ENCODE peak calls at places on chromosomes 11 and 22, in four cellular contexts. X, O, G and C are unnamed samples. For H3K9me1, the result is how much of the 10 kb centered on the place peaks cover.

GRCh38 chr22:29054251-29054767 is 7.3 kb downstream of the C22orf31 start:
- DNase-seq in X (no peak), O (no peak), G (no peak), C (no peak)

GRCh38 chr11:46364791-46365190 is 16.7 kb upstream of the MDK start:
- DNase-seq in G (no peak), X (no peak), O (no peak), C (no peak)

GRCh38 chr11:34910817-34911216 is 5.4 kb downstream of the APIP start:
- DNase-seq in X (no peak), G (no peak), O (no peak), C (no peak)

GRCh38 chr11:121253951-121254350 is 38.6 kb upstream of the SC5D start:
- DNase-seq in O (no peak), X (no peak), G (no peak), C (no peak)

GRCh38 chr11:10305964-10306918 is 1.4 kb downstream of the ADM start:
- DNase-seq in X (peak), O (no peak), G (peak), C (no peak)

GRCh38 chr11:128467610-128468041 is 119.7 kb downstream of the ETS1 start:
- DNase-seq in G (no peak), O (no peak), X (peak), C (no peak)

GRCh38 chr11:106152824-106153223 is 75.4 kb downstream of the AASDHPPT start:
- DNase-seq in G (no peak), X (peak), O (no peak), C (no peak)

GRCh38 chr11:15579287-15580001 is 464.7 kb downstream of the INSC start:
- DNase-seq in X (no peak), G (no peak), O (no peak), C (no peak)

GRCh38 chr11:17012712-17013547 is 1.3 kb downstream of the PLEKHA7 start:
- DNase-seq in G (peak), X (peak), O (no peak), C (no peak)

GRCh38 chr22:19419086-19419463 is 12.5 kb downstream of the HIRA start:
- DNase-seq in O (peak), X (no peak), G (no peak), C (no peak)

GRCh38 chr11:95095858-95096587 is 6.4 kb downstream of the ENDOD1 start:
- DNase-seq in X (peak), O (no peak), G (peak), C (no peak)

GRCh38 chr11:67484847-67485311 is 2.1 kb downstream of the AIP start:
- DNase-seq in O (no peak), X (no peak), G (no peak), C (no peak)

GRCh38 chr22:48569476-48570233 is 1258.0 kb downstream of the BRD1 start:
- DNase-seq in G (no peak), O (no peak), X (no peak), C (no peak)

GRCh38 chr22:29302402-29302680 is 4.1 kb upstream of the GAS2L1 start:
- DNase-seq in O (no peak), X (no peak), G (no peak), C (no peak)

GRCh38 chr11:68890490-68891231 is 13.0 kb downstream of the MRPL21 start:
- DNase-seq in G (peak), O (no peak), X (peak), C (no peak)

GRCh38 chr11:66639066-66639813 is 737 bp downstream of the RBM4 start:
- DNase-seq in G (peak), X (peak), O (no peak), C (no peak)

GRCh38 chr11:105181100-105181499 is 41.5 kb upstream of the CARD18 start:
- DNase-seq in X (peak), O (no peak), G (peak), C (no peak)

GRCh38 chr11:65182258-65183170 is 786 bp downstream of the CAPN1 start:
- DNase-seq in G (peak), O (peak), X (no peak), C (no peak)

GRCh38 chr11:131748146-131749050 is 378.0 kb downstream of the NTM start:
- DNase-seq in X (peak), O (peak), G (peak), C (peak)

GRCh38 chr11:43393765-43394355 is 35.1 kb downstream of the TTC17 start:
- DNase-seq in G (peak), O (no peak), X (peak), C (no peak)

GRCh38 chr11:12723410-12724297 is 49.4 kb downstream of the TEAD1 start:
- DNase-seq in X (peak), G (peak), O (no peak), C (peak)

GRCh38 chr11:70244698-70245097 is 25.8 kb upstream of the PPFIA1 start:
- DNase-seq in X (peak), O (no peak), G (no peak), C (no peak)

DNA sequence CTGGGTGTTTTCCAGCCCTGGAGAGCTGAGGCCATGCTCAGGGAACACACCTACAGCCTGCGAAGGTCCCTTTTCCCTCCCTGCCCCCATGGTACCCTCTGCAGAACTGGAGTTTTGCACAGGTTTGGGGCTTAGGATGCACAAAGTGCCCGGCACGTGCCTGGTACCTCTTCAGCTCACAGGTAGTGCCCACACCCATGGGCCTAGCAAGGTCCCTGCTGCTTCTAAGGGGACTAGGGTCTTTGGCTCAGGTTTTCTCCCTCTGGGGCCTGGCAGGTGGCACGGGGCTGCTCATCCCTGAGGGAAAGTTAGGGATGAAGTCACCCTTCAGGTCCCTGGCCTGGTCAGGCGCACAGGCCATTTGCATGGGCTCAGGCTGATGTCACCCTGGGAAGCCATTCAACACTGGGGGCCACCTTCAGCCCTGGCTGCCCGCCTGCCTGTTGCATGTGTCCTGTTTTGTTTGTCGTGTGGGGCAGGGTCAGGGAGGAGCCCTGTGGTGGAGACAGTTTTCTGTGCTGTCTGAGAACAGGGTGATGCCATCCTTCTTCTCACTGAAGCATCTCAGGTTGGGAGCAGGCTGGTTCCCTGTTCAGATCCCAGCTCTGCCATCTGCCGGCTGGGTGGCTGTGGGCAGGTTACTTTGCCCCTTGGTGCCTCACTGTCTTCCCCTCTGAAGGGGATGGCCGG is 68.3 kb upstream of the CRYBB3 start:
- DNase-seq in X (no peak), G (no peak), O (no peak), C (no peak)
- H3K9me1 ChIP-seq in X (under half), G (under half), O (under half), C (under half)

GRCh38 chr11:134659882-134660281 is 247.8 kb upstream of the B3GAT1 start:
- DNase-seq in G (no peak), O (no peak), X (no peak), C (no peak)
- H3K9me1 ChIP-seq in G (under half), O (under half), X (under half), C (under half)

GRCh38 chr11:83645561-83645960 is 359.4 kb upstream of the CCDC90B start:
- DNase-seq in X (no peak), G (no peak), O (no peak), C (no peak)

GRCh38 chr11:83649468-83649915 is 363.3 kb upstream of the CCDC90B start:
- DNase-seq in G (no peak), O (no peak), X (no peak), C (no peak)

GRCh38 chr11:83643115-83643514 is 356.9 kb upstream of the CCDC90B start:
- DNase-seq in O (no peak), X (no peak), G (no peak), C (no peak)

DNA sequence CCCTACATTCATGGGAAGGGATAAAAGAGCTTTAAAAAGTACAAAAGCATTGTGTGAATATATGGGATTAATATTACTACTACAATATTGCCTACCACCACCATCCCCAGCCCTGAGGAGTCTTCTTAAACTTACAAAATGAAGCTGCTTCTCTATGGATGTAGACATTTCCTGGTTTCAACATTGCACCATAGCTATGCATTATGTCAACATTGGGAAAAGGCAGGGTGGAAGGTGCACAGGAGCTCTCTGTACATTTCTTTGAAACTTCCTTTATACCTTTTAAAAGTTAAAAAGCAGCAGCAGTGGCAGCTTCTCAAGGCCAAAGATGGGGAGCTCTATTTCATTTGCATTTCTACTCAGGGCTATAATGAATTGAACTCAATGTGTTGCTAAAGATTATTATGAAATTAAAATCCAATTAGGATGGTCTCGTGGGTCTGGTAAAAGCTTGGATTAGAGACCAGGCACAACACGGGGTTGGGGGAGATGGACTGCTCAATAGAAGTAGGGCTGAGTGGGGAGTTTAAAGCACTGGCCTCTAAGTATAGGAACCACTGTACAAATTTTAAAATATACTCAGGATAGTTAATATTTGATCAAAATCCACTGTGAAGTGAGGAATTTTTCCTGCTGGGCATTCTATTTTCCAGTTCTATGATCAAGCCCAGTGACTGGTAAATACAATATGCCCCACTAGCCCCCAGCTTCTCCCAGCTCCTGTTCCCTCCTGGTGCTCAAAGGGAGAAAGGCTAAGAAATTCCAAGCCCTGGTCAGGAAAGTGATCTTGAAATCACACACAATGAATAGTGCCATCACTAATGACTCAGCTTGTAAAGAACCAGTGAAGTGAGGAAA is 362.7 kb upstream of the CCDC90B start:
- DNase-seq in G (no peak), O (no peak), X (no peak), C (no peak)
- H3K9me1 ChIP-seq in G (under half), O (under half), X (under half), C (under half)

GRCh38 chr22:45930324-45930723 is 46.6 kb downstream of the WNT7B start:
- DNase-seq in X (no peak), O (peak), G (no peak), C (no peak)

GRCh38 chr22:45928726-45929359 is 48.1 kb downstream of the WNT7B start:
- DNase-seq in G (no peak), O (no peak), X (no peak), C (no peak)

GRCh38 chr22:45932066-45932465 is 44.9 kb downstream of the WNT7B start:
- DNase-seq in G (no peak), X (no peak), O (no peak), C (no peak)

GRCh38 chr22:45931042-45931441 is 45.9 kb downstream of the WNT7B start:
- DNase-seq in X (no peak), G (no peak), O (peak), C (no peak)

DNA sequence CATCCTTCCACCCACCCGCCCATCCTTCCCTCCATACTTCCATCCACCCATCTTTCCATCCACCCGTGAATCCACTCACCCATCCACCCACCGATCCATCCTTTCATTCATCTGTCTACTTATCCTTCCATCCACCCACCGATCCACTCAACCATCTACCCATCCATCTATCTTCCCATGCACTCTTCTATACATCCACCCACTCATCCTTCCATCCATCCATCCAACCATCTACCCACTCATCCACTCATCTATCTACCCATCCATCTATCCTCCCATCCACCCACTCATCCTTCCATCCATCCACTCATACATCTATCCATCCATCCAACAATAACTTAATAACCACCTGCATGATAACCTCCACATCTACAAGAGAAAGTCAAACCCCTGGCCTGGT is 47.3 kb downstream of the WNT7B start:
- DNase-seq in G (no peak), O (no peak), X (no peak), C (no peak)
- H3K9me1 ChIP-seq in G (under half), O (under half), X (under half), C (under half)

DNA sequence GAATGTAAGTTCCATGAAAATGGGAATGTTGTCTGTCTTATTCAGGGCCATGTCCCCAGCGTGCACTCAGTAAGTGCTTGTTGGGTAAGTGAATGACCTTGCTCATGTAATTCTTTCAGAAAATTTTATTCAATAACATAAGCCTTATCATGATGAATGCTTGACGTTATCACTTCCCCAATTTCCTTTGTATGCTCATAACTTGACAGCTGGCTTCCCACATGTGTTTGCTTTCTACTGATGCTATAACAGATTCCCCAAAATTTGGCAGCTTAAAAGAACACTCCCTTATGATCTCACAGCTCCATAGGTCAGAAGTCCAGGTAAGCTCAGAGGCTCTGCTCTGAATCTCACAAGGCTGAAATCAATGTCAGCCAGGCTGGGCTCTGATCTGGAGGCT is 155.8 kb upstream of the POU2AF2 start:
- DNase-seq in X (no peak), G (peak), O (no peak), C (no peak)
- H3K9me1 ChIP-seq in X (under half), G (under half), O (under half), C (under half)

DNA sequence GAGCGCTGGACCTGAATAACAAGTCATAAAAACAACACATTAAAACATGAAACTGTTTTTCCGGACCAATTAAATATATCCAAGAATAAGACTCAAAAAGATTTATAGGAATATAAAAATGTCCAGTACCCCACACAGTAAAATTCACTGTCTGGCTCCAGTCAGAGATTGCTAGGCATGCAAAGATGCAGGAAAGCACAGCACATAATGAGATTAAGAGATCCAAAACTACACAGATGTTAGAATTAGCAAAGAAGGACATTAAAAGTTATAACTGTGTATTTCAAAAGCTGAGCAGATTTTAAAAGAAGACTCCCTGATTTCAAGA is 13.7 kb downstream of the LRRC75B start:
- DNase-seq in G (no peak), X (no peak), O (no peak), C (no peak)
- H3K9me1 ChIP-seq in G (under half), X (under half), O (under half), C (under half)

GRCh38 chr11:115258216-115258615 is 246.0 kb downstream of the CADM1 start:
- DNase-seq in X (no peak), G (no peak), O (no peak), C (no peak)
- H3K9me1 ChIP-seq in X (under half), G (under half), O (under half), C (under half)

GRCh38 chr11:5245155-5245554 is 4.5 kb downstream of the HBG1 start:
- DNase-seq in G (no peak), X (no peak), O (no peak), C (no peak)
- H3K9me1 ChIP-seq in G (under half), X (under half), O (under half), C (under half)

GRCh38 chr11:45248501-45249011 is 37.6 kb downstream of the SYT13 start:
- DNase-seq in O (no peak), G (no peak), X (no peak), C (no peak)
- H3K9me1 ChIP-seq in O (under half), G (under half), X (under half), C (under half)

GRCh38 chr22:36816635-36817428 is at the start of gene PVALB:
- DNase-seq in O (peak), X (peak), G (peak), C (no peak)

GRCh38 chr22:36817429-36817783 is 571 bp upstream of the PVALB start:
- DNase-seq in G (no peak), X (no peak), O (no peak), C (no peak)

GRCh38 chr22:36815558-36816337 is 1.1 kb downstream of the PVALB start:
- DNase-seq in X (no peak), G (no peak), O (no peak), C (no peak)

GRCh38 chr22:36816338-36816634 is 549 bp downstream of the PVALB start:
- DNase-seq in X (no peak), O (no peak), G (no peak), C (no peak)

DNA sequence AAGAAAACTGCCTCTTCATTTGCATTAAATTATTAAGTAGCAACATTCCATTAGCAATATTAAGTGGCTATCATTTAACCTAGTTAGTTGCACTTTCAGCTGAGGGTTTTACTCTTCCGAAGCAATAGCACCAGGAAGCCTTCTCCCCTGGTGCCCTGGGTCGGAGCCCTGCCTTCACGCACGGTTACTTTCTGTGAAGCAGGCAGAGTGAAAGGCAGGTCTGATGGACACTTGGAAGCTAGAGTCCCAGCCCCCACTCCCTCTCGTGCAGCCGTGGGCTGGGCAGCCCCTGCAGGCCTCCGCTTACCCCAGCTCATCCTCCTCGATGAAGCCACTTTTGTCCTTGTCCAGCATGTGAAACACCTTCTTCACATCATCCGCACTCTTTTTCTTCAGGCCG is 2.0 kb downstream of the PVALB start:
- DNase-seq in G (no peak), X (no peak), O (no peak), C (no peak)
- H3K9me1 ChIP-seq in G (under half), X (under half), O (under half), C (under half)